ENCODE peak calls at places on chromosomes 11 and 22, in six cellular contexts. U, Z, K, R, Y and P are unnamed samples.

GRCh38 chr11:76185931-76186401 is 20.3 kb downstream of the WNT11 start:
- DNase-seq in U (no peak), Z (no peak), K (peak; percentile 59), R (no peak), Y (peak; percentile 40), P (no peak)

GRCh38 chr11:116507016-116507415 is 265.8 kb downstream of the BUD13 start:
- DNase-seq in U (no peak), Z (no peak), K (no peak), R (no peak), Y (no peak), P (no peak)

GRCh38 chr11:120690406-120690805 is 178.9 kb downstream of the GRIK4 start:
- DNase-seq in U (no peak), Z (no peak), K (no peak), R (no peak), Y (no peak), P (no peak)

GRCh38 chr11:122754553-122755322 is 83.6 kb upstream of the CRTAM start:
- DNase-seq in U (no peak), Z (peak; percentile 50), K (no peak), R (no peak), Y (no peak), P (no peak)

GRCh38 chr11:20087118-20087521 is 73.2 kb downstream of the DBX1 start:
- DNase-seq in U (no peak), Z (no peak), K (no peak), R (no peak), Y (no peak), P (peak; percentile 96)

GRCh38 chr22:49824185-49824925 is 3.3 kb downstream of the BRD1 start:
- DNase-seq in U (no peak), Z (no peak), K (no peak), R (no peak), Y (no peak), P (no peak)

GRCh38 chr11:21263026-21263425 is 593.6 kb downstream of the NELL1 start:
- DNase-seq in U (no peak), Z (no peak), K (no peak), R (no peak), Y (no peak), P (no peak)

GRCh38 chr11:2129323-2129698 is 9.9 kb downstream of the IGF2 start:
- DNase-seq in U (no peak), Z (no peak), K (peak; percentile 11), R (no peak), Y (no peak), P (no peak)

GRCh38 chr22:25069758-25070461 is 117.4 kb downstream of the KIAA1671 start:
- DNase-seq in U (no peak), Z (peak; percentile 39), K (peak; percentile 78), R (no peak), Y (no peak), P (no peak)

GRCh38 chr11:68014157-68014965 is 4.2 kb downstream of the ALDH3B1 start:
- DNase-seq in U (peak; percentile 96), Z (no peak), K (peak; percentile 76), R (no peak), Y (no peak), P (no peak)